ENCODE peak calls at places on chromosomes 2 and 18, in seven cellular contexts. V is breast epithelium; E is HL-60; L is esophagus muscularis mucosa; T is AG04450; Y is lower lobe of right lung; G is CD8-positive, alpha-beta T cell. Q is an unnamed sample.

GRCh38 chr2:162926501-162926900 is 87.9 kb upstream of the KCNH7 start:
- DNase-seq in V (peak), E (no peak), L (no peak), T (no peak), Y (no peak), G (no peak), Q (no peak)

GRCh38 chr2:12173271-12173942 is 427.0 kb downstream of the LPIN1 start:
- DNase-seq in V (no peak), E (no peak), L (no peak), T (no peak), Y (no peak), G (no peak), Q (no peak)

GRCh38 chr2:121080013-121080772 is 204.8 kb downstream of the TFCP2L1 start:
- DNase-seq in V (no peak), E (peak), L (no peak), T (peak), Y (no peak), G (no peak), Q (no peak)

GRCh38 chr2:3517948-3518495 is 1.3 kb downstream of the ADI1 start:
- DNase-seq in V (no peak), E (no peak), L (no peak), T (no peak), Y (no peak), G (no peak), Q (no peak)

GRCh38 chr2:108377815-108378630 is at the start of gene SULT1C4:
- DNase-seq in V (peak), E (no peak), L (no peak), T (no peak), Y (peak), G (no peak), Q (no peak)

GRCh38 chr2:169011698-169012097 is 19.4 kb downstream of the ABCB11 start:
- DNase-seq in V (no peak), E (no peak), L (no peak), T (no peak), Y (no peak), G (no peak), Q (no peak)

GRCh38 chr2:183995632-183996031 is 602.7 kb upstream of the ZNF804A start:
- DNase-seq in V (no peak), E (no peak), L (no peak), T (no peak), Y (no peak), G (no peak), Q (no peak)

GRCh38 chr2:3479430-3480320 is 39.7 kb downstream of the ADI1 start:
- DNase-seq in V (no peak), E (no peak), L (no peak), T (no peak), Y (no peak), G (no peak), Q (no peak)

GRCh38 chr2:10738192-10738591 is 16.8 kb downstream of the ATP6V1C2 start:
- DNase-seq in V (no peak), E (no peak), L (no peak), T (no peak), Y (no peak), G (no peak), Q (no peak)

GRCh38 chr18:78242796-78243195 is 736.8 kb upstream of the SALL3 start:
- DNase-seq in V (no peak), E (no peak), L (no peak), T (no peak), Y (no peak), G (no peak), Q (no peak)

GRCh38 chr2:160582481-160583161 is 89.0 kb upstream of the RBMS1 start:
- DNase-seq in V (peak), E (no peak), L (no peak), T (peak), Y (no peak), G (no peak), Q (no peak)

GRCh38 chr2:196591004-196591403 is 48.5 kb upstream of the CCDC150 start:
- DNase-seq in V (no peak), E (no peak), L (no peak), T (no peak), Y (no peak), G (no peak), Q (no peak)

GRCh38 chr2:164009801-164010337 is 274.1 kb upstream of the FIGN start:
- DNase-seq in V (no peak), E (no peak), L (no peak), T (no peak), Y (no peak), G (no peak), Q (no peak)

GRCh38 chr2:68156419-68156818 is 1.3 kb upstream of the PNO1 start:
- DNase-seq in V (no peak), E (no peak), L (no peak), T (no peak), Y (no peak), G (no peak), Q (no peak)

GRCh38 chr2:167764772-167765341 is 482.5 kb downstream of the STK39 start:
- DNase-seq in V (no peak), E (no peak), L (no peak), T (no peak), Y (no peak), G (no peak), Q (no peak)

GRCh38 chr2:110741491-110741980 is 9.2 kb downstream of the ACOXL start:
- DNase-seq in V (no peak), E (no peak), L (peak), T (no peak), Y (no peak), G (no peak), Q (no peak)

GRCh38 chr18:59042477-59042842 is 97.2 kb upstream of the SEC11C start:
- DNase-seq in V (no peak), E (no peak), L (no peak), T (no peak), Y (no peak), G (no peak), Q (no peak)

GRCh38 chr18:35143615-35144596 is 96.9 kb upstream of the ZNF397 start:
- DNase-seq in V (no peak), E (peak), L (peak), T (peak), Y (no peak), G (no peak), Q (no peak)

GRCh38 chr18:75360206-75360605 is 67.3 kb downstream of the SMIM21 start:
- DNase-seq in V (no peak), E (no peak), L (no peak), T (no peak), Y (no peak), G (no peak), Q (no peak)

GRCh38 chr2:50546790-50547189 is 485.1 kb downstream of the NRXN1 start:
- DNase-seq in V (no peak), E (no peak), L (no peak), T (no peak), Y (no peak), G (no peak), Q (no peak)

GRCh38 chr18:50820901-50821520 is 1.2 kb upstream of the MRO start:
- DNase-seq in V (no peak), E (peak), L (no peak), T (no peak), Y (no peak), G (no peak), Q (no peak)

GRCh38 chr2:8729939-8730338 is 48.1 kb downstream of the ID2 start:
- DNase-seq in V (no peak), E (no peak), L (no peak), T (no peak), Y (peak), G (no peak), Q (no peak)

GRCh38 chr2:73970850-73971471 is 13.7 kb upstream of the TET3 start:
- DNase-seq in V (peak), E (peak), L (no peak), T (no peak), Y (peak), G (no peak), Q (no peak)

GRCh38 chr2:55926246-55926645 is 2.7 kb upstream of the EFEMP1 start:
- DNase-seq in V (no peak), E (no peak), L (no peak), T (no peak), Y (no peak), G (no peak), Q (no peak)

GRCh38 chr2:101238930-101239759 is 13.5 kb upstream of the CNOT11 start:
- DNase-seq in V (no peak), E (no peak), L (no peak), T (no peak), Y (peak), G (no peak), Q (no peak)
- H3K4me3 ChIP-seq in V (no peak), E (no peak), L (no peak), T (no peak), Y (no peak), G (no peak), Q (no peak)

GRCh38 chr2:44931177-44931795 is 10.2 kb upstream of the SIX3 start:
- DNase-seq in V (no peak), E (no peak), L (no peak), T (no peak), Y (no peak), G (no peak), Q (no peak)
- H3K27ac ChIP-seq in V (no peak), E (no peak), L (no peak), T (no peak), Y (no peak), G (no peak), Q (no peak)

GRCh38 chr18:44758821-44759624 is 78.3 kb downstream of the SETBP1 start:
- DNase-seq in V (no peak), E (no peak), L (no peak), T (no peak), Y (no peak), G (no peak), Q (no peak)
- H3K4me3 ChIP-seq in V (no peak), E (peak), L (no peak), T (no peak), Y (no peak), G (no peak), Q (no peak)

GRCh38 chr2:28662044-28662443 is 89.6 kb upstream of the PPP1CB start:
- DNase-seq in V (no peak), E (no peak), L (no peak), T (no peak), Y (no peak), G (no peak), Q (no peak)
- H3K27ac ChIP-seq in V (peak), E (no peak), L (peak), T (peak), Y (peak), G (no peak), Q (peak)

DNA sequence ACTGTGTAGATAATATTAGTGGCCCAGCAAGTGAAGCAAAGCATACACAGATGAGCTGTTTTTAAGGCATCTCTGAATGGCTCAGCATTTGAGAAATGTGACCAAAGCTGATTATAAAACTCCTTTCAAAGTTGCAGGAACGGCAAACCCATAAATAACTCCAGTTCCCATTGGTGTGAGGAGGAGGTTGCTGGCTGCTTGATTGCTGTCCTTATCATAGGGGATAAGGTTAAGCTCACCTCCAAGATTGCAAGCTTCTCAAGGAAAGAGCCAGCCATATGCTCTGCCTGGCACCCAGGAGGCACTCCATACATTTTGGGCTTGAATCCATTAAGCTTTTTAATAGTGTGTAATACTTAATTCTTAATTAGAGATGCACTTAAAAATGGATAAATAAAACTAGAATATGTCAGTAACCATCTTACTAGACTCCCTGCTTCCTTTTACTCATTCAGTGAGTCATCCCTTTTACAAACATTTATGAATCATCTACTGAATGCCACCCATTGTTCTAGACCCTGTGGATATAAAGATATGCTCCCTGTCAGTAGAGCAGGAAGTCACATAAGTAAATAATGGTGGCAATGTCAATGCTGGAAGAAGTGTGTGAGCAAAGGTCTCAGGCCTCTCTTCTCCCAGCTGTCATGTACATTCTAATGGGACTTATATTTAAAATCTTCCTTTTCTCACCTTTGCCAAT is 99.3 kb downstream of the SPATS2L start:
- DNase-seq in V (no peak), E (no peak), L (no peak), T (peak), Y (no peak), G (no peak), Q (no peak)
- H3K4me3 ChIP-seq in V (peak), E (no peak), L (no peak), T (no peak), Y (no peak), G (no peak), Q (no peak)

DNA sequence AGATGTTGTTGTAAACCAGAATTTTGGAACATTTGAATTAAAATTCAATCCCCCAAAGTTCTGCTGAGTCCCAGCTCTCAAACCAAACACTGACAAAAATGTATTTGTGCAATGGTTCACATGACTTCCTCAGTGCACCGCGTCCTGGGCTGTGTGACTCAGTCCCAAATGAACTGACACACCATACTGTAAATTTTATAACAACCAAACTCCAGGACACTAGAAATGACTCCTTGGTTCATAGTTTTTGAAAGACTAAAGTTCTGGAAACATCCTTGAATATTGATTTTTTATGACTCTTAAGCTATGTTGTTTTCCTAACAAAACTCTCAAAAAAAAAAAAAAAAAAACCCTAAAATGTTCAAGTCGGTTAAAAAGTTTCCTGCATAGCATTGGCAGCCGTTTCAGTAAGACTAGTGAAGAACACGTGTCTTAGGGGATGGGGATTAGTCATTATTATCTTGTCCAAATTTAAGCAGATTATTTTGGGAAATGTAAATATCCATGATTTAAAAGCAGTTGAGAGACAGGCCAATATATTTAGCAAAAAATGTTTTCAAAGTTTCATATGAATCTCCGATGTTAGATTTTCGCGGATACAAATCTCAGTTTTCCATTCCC is 282.1 kb upstream of the TCF4 start:
- DNase-seq in V (no peak), E (no peak), L (no peak), T (no peak), Y (no peak), G (no peak), Q (no peak)
- H3K27ac ChIP-seq in V (no peak), E (no peak), L (no peak), T (no peak), Y (no peak), G (no peak), Q (peak)

GRCh38 chr2:89845532-89845931 is 1154.1 kb downstream of the RPIA start:
- DNase-seq in V (no peak), E (no peak), L (no peak), T (no peak), Y (no peak), G (no peak), Q (no peak)
- H3K4me3 ChIP-seq in V (no peak), E (no peak), L (no peak), T (no peak), Y (no peak), G (no peak), Q (no peak)

GRCh38 chr18:45755936-45756335 is 32.0 kb downstream of the SLC14A1 start:
- DNase-seq in V (peak), E (no peak), L (no peak), T (no peak), Y (no peak), G (no peak), Q (no peak)
- H3K27ac ChIP-seq in V (no peak), E (no peak), L (no peak), T (no peak), Y (no peak), G (no peak), Q (no peak)

GRCh38 chr2:100886054-100886453 is 66.1 kb downstream of the NPAS2 start:
- DNase-seq in V (no peak), E (no peak), L (no peak), T (no peak), Y (no peak), G (no peak), Q (no peak)
- H3K4me3 ChIP-seq in V (no peak), E (no peak), L (no peak), T (no peak), Y (no peak), G (no peak), Q (no peak)